ENCODE peak calls at places on chromosome 16, in six cellular contexts. G is psoas muscle, S is Calu3, N is colonic mucosa, P is cardiac fibroblast, M is adrenal gland. B is an unnamed sample.

GRCh38 chr16:79272141-79272577 is 328.4 kb downstream of the MAF start:
- DNase-seq in G (no peak), S (no peak), N (no peak), P (no peak), M (no peak), B (no peak)

GRCh38 chr16:87076950-87077749 is 240.0 kb downstream of the C16orf95 start:
- DNase-seq in G (no peak), S (peak), N (peak), P (peak), M (peak), B (peak)

GRCh38 chr16:3456374-3456773 is 12.9 kb downstream of the NAA60 start:
- DNase-seq in G (no peak), S (no peak), N (no peak), P (peak), M (no peak), B (no peak)

GRCh38 chr16:73846292-73846849 is 450.2 kb upstream of the PSMD7 start:
- DNase-seq in G (no peak), S (no peak), N (no peak), P (no peak), M (no peak), B (no peak)

GRCh38 chr16:70586731-70587130 is 59.6 kb upstream of the IL34 start:
- DNase-seq in G (no peak), S (no peak), N (no peak), P (no peak), M (no peak), B (no peak)

GRCh38 chr16:66639091-66639885 is 34.8 kb downstream of the CMTM3 start:
- DNase-seq in G (no peak), S (no peak), N (no peak), P (peak), M (no peak), B (no peak)

GRCh38 chr16:52446076-52446475 is 100.9 kb downstream of the TOX3 start:
- DNase-seq in G (no peak), S (peak), N (no peak), P (no peak), M (no peak), B (no peak)

GRCh38 chr16:57039148-57039812 is 49.9 kb downstream of the NLRC5 start:
- DNase-seq in G (no peak), S (no peak), N (no peak), P (peak), M (peak), B (no peak)

GRCh38 chr16:66516808-66517585 is 32.9 kb downstream of the TK2 start:
- DNase-seq in G (peak), S (peak), N (peak), P (peak), M (peak), B (peak)

GRCh38 chr16:8716052-8716451 is 41.6 kb downstream of the ABAT start:
- DNase-seq in G (no peak), S (no peak), N (no peak), P (no peak), M (no peak), B (no peak)

GRCh38 chr16:88753191-88753590 is 31.8 kb downstream of the PIEZO1 start:
- DNase-seq in G (no peak), S (no peak), N (no peak), P (no peak), M (no peak), B (no peak)

GRCh38 chr16:73480381-73480780 is 432.5 kb upstream of the ZFHX3 start:
- DNase-seq in G (no peak), S (no peak), N (no peak), P (no peak), M (no peak), B (no peak)

GRCh38 chr16:14300631-14301149 is 229.6 kb downstream of the MRTFB start:
- DNase-seq in G (peak), S (peak), N (peak), P (peak), M (peak), B (peak)

GRCh38 chr16:5841934-5842333 is 744.3 kb upstream of the EEF2KMT start:
- DNase-seq in G (no peak), S (no peak), N (no peak), P (no peak), M (no peak), B (no peak)

GRCh38 chr16:50624449-50624782 is 56.7 kb downstream of the SNX20 start:
- DNase-seq in G (no peak), S (no peak), N (no peak), P (no peak), M (no peak), B (no peak)

GRCh38 chr16:49500211-49500610 is 126.6 kb downstream of the C16orf78 start:
- DNase-seq in G (no peak), S (no peak), N (no peak), P (no peak), M (no peak), B (no peak)

GRCh38 chr16:68993885-68994284 is 111.6 kb upstream of the HAS3 start:
- DNase-seq in G (no peak), S (peak), N (no peak), P (peak), M (no peak), B (no peak)

GRCh38 chr16:68994324-68994723 is 111.1 kb upstream of the HAS3 start:
- DNase-seq in G (no peak), S (no peak), N (no peak), P (no peak), M (no peak), B (no peak)

GRCh38 chr16:68993421-68993820 is 112.0 kb upstream of the HAS3 start:
- DNase-seq in G (no peak), S (no peak), N (no peak), P (no peak), M (no peak), B (no peak)

GRCh38 chr16:68997564-68997963 is 107.9 kb upstream of the HAS3 start:
- DNase-seq in G (no peak), S (no peak), N (no peak), P (no peak), M (no peak), B (no peak)

DNA sequence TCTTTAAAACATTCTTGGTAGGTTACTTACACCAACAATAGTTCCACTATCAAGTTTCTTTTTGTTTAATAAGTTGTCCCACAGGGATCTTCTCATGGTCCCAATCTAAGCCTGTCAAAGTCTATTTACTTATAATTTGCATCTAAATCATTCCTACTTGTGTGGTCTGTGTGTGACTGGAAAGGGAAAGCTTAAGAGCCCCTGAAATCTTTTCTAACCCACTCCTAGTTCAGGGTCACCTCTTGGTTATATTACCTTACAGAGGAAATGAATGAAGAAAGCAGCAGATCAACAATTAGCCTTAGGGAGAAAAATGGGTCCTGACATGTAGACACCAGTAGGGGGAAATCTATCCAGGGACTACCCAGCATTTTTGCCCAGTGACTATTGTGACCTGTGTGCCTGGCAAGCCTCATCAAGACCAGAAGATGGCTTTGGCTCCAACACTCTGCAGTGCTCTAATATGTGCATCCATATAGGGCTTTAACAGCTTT is 110.4 kb upstream of the HAS3 start:
- DNase-seq in G (no peak), S (peak), N (no peak), P (peak), M (no peak), B (no peak)
- TF ChIP-seq CTCF in G (no peak), S (peak), N (no peak), P (peak), M (no peak), B (peak)

GRCh38 chr16:46612121-46612520 is 9.1 kb downstream of the SHCBP1 start:
- DNase-seq in G (no peak), S (no peak), N (no peak), P (no peak), M (no peak), B (no peak)

DNA sequence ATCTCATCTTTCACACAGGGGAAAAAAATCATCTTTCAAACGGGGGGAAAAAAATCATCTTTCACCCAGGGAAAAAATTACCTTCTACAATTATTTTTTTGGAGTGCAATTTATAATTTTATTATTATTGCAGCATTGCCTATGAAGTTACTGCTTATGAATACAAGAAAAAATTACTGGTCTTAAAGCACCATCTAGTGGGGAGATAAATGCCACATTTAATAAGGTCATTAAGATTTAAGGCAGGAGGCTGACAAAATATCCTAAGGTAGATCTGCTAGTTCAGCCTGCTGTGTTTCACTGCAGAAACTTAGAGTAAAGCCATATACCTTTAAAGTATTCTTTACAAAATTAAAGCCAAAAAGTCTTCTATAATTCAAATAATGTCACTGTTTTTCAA is 13.7 kb downstream of the SHCBP1 start:
- DNase-seq in G (no peak), S (no peak), N (no peak), P (peak), M (no peak), B (no peak)
- TF ChIP-seq CTCF in G (peak), S (no peak), N (peak), P (peak), M (peak), B (peak)

GRCh38 chr16:27195068-27195741 is 8.1 kb upstream of the KDM8 start:
- DNase-seq in G (no peak), S (no peak), N (no peak), P (no peak), M (no peak), B (no peak)

GRCh38 chr16:27195941-27196595 is 7.3 kb upstream of the KDM8 start:
- DNase-seq in G (no peak), S (no peak), N (no peak), P (no peak), M (no peak), B (no peak)

GRCh38 chr16:27190316-27190871 is 12.9 kb upstream of the KDM8 start:
- DNase-seq in G (no peak), S (no peak), N (no peak), P (no peak), M (no peak), B (no peak)

GRCh38 chr16:27191352-27191924 is 11.9 kb upstream of the KDM8 start:
- DNase-seq in G (no peak), S (no peak), N (no peak), P (no peak), M (no peak), B (no peak)

DNA sequence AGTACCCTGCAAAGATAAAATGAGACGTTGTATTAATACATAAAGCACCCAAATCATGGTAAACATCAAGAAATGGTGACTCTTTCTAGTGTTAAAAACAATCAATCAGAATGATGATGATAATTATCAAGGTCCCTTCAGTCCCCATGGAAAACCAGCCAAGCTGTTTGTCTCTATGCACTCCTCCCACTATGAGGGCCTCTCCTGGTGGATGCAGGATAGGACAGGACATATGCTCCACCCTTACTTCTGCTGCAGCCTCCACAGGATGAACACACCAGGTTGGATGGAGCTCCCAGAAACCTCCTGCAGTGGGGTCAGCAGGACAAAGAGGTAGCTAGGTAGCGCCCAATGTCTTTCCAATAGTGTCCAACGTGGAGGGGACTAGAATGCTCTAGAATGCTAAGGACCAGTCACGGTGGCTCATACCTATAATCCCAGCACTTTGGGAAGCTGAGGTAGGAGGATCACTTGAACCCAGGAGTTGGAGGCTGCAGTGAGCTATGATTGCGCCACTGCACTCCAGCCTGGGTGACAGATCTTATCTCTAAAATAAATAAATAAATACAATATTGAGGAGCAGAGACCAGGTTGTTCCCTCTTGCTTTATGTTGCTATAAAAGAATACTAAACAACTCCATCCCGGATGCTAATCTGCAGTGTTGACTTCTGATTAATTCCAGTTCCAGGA is 9.9 kb upstream of the KDM8 start:
- DNase-seq in G (no peak), S (no peak), N (no peak), P (no peak), M (no peak), B (no peak)
- TF ChIP-seq CTCF in G (no peak), S (no peak), N (no peak), P (peak), M (no peak), B (no peak)

GRCh38 chr16:527015-527903 is at the start of gene CAPN15:
- DNase-seq in G (peak), S (peak), N (peak), P (peak), M (peak), B (peak)
- TF ChIP-seq CTCF in G (no peak), S (peak), N (peak), P (peak), M (no peak), B (peak)

GRCh38 chr16:84988328-84989080 is 22.8 kb downstream of the ZDHHC7 start:
- DNase-seq in G (no peak), S (no peak), N (no peak), P (no peak), M (no peak), B (no peak)
- TF ChIP-seq CTCF in G (peak), S (no peak), N (no peak), P (no peak), M (no peak), B (no peak)

DNA sequence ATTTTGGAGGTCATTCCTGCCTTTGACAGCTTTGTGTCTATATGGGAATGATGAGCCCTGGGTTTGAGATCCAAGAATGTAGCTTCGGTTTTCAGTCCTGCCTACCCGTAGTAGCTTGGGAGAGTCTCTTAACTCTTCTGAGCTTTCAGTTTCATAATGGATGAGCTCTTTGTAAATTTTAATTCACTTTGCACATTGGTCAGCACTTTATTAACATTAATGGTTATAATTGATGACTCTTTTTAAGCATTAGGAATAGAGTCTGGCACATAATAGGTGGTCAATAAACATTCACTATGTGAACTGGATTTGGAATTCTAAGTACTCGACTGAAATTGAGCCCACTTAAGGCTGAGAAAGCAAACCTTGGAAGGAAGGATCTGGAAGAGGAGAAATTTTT is 17.3 kb downstream of the GPR139 start:
- DNase-seq in G (no peak), S (no peak), N (no peak), P (no peak), M (no peak), B (no peak)
- TF ChIP-seq CTCF in G (no peak), S (no peak), N (no peak), P (no peak), M (no peak), B (no peak)

DNA sequence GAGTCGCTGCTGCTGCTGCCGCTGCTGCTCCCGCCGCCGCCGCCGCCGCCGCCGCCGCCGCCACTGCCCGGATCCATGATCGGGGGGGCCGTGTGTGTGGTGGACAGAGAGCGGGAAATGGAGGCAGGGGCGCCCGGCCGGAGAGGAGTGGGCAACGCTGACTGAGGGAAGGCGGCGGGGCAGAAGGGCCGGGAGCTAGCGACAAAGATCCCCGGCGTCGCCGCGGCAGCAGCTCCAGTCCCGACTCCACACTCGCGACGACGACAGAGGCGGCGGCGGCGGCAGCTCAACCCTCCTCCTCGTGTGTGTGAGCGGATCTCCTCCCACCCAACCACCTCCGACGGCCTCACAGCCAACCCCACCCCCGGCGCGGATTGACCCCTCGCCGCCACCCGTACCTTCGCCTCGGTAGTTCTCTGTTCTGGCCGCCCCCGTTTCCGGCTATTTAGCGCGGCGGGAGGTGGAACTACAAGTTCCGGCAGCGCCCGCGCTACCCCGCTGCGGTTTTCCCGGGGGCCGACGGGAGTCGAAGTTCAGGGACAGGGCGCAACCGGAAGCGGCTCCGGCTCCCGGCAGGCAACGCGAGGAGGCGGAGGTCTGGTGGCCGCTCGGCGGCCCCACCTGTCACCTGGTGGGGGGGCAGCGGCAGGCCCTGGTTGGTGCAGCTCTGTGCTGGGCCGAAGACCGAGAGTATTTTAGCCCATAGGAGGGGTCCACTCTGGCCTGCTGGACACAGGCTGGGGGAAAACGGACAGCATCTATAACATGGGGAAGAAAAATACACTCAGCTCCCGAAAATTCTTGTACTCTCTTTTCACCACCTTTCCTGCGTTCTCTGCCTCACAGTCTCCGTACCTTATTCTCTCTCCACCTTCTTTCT is at the start of gene GSPT1:
- DNase-seq in G (peak), S (peak), N (peak), P (peak), M (peak), B (peak)
- TF ChIP-seq CTCF in G (no peak), S (no peak), N (no peak), P (no peak), M (peak), B (peak)

GRCh38 chr16:76882105-76882504 is 308.9 kb upstream of the MON1B start:
- DNase-seq in G (no peak), S (no peak), N (no peak), P (no peak), M (no peak), B (no peak)
- TF ChIP-seq CTCF in G (no peak), S (no peak), N (no peak), P (no peak), M (no peak), B (no peak)

GRCh38 chr16:2005646-2006045 is 4.0 kb downstream of the ZNF598 start:
- DNase-seq in G (no peak), S (no peak), N (no peak), P (no peak), M (no peak), B (peak)
- TF ChIP-seq CTCF in G (peak), S (no peak), N (no peak), P (no peak), M (no peak), B (peak)